ENCODE peak calls at places on chromosomes 3 and 15, in eight cellular contexts. V is DND-41, A is heart left ventricle, S is mammary epithelial cell, P is endothelial cell of umbilical vein, J is AG04450, D is suprapubic skin, K is adrenal gland. R is an unnamed sample. For H3K9me3, the result is how much of the 10 kb centered on the place peaks cover.

GRCh38 chr3:186121968-186122367 is 13.1 kb upstream of the ETV5 start:
- DNase-seq in K (no peak), J (no peak), V (no peak), A (no peak), D (no peak), S (peak), P (no peak), R (no peak)

GRCh38 chr15:52005748-52006701 is 13.0 kb upstream of the MAPK6 start:
- DNase-seq in J (no peak), V (no peak), S (peak), K (no peak), D (no peak), A (no peak), P (peak), R (no peak)

GRCh38 chr3:14555835-14556234 is 15.7 kb upstream of the GRIP2 start:
- DNase-seq in J (no peak), D (no peak), S (no peak), A (peak), V (no peak), P (no peak), K (no peak), R (no peak)

GRCh38 chr3:148379763-148380162 is 317.9 kb upstream of the AGTR1 start:
- DNase-seq in V (no peak), P (peak), A (no peak), J (peak), D (no peak), S (peak), K (no peak), R (no peak)

GRCh38 chr3:191944835-191945234 is 483.9 kb downstream of the PYDC2 start:
- DNase-seq in K (no peak), D (no peak), P (no peak), V (no peak), J (no peak), A (no peak), S (no peak), R (no peak)

GRCh38 chr3:106108925-106109324 is 240.1 kb upstream of the CBLB start:
- DNase-seq in V (no peak), D (no peak), P (no peak), J (no peak), K (no peak), S (no peak), A (no peak), R (no peak)

GRCh38 chr3:110685630-110686029 is 386.0 kb upstream of the NECTIN3 start:
- DNase-seq in P (no peak), S (no peak), A (no peak), J (no peak), K (no peak), V (no peak), D (no peak), R (no peak)

GRCh38 chr15:49843725-49844124 is 222.9 kb downstream of the DTWD1 start:
- DNase-seq in S (no peak), A (no peak), D (no peak), J (no peak), V (no peak), K (no peak), P (no peak), R (no peak)

GRCh38 chr3:64462203-64463120 is 225.3 kb downstream of the ADAMTS9 start:
- DNase-seq in D (no peak), A (no peak), P (no peak), S (no peak), V (no peak), J (peak), K (no peak), R (no peak)

GRCh38 chr3:16866447-16867025 is 18.2 kb upstream of the PLCL2 start:
- DNase-seq in A (no peak), J (no peak), D (no peak), P (no peak), K (peak), V (peak), S (no peak), R (no peak)

GRCh38 chr3:7793786-7794185 is 707.8 kb upstream of the LMCD1 start:
- DNase-seq in A (no peak), J (no peak), P (no peak), V (no peak), S (no peak), K (no peak), D (no peak), R (no peak)

GRCh38 chr15:29935296-29936020 is 113.2 kb upstream of the TJP1 start:
- DNase-seq in P (no peak), A (no peak), K (no peak), S (no peak), V (no peak), J (no peak), D (no peak), R (no peak)

GRCh38 chr3:165839296-165840076 is 2.3 kb upstream of the BCHE start:
- DNase-seq in J (no peak), K (no peak), V (peak), A (no peak), P (no peak), D (no peak), S (no peak), R (no peak)

GRCh38 chr15:78790027-78790426 is 21.2 kb downstream of the ADAMTS7 start:
- DNase-seq in D (no peak), P (no peak), V (no peak), A (no peak), J (no peak), K (no peak), S (no peak), R (no peak)

GRCh38 chr3:24763421-24763820 is 268.8 kb upstream of the THRB start:
- DNase-seq in A (no peak), J (no peak), P (no peak), S (no peak), K (no peak), V (no peak), D (no peak), R (no peak)

GRCh38 chr3:74426571-74426970 is 187.9 kb downstream of the CNTN3 start:
- DNase-seq in K (no peak), P (no peak), A (no peak), D (no peak), J (no peak), S (peak), V (no peak), R (no peak)

GRCh38 chr3:125161607-125162219 is 50.8 kb downstream of the SLC12A8 start:
- DNase-seq in P (no peak), A (peak), S (no peak), K (no peak), D (no peak), V (no peak), J (no peak), R (no peak)

GRCh38 chr3:146594843-146595482 is 10.2 kb downstream of the PLSCR5 start:
- DNase-seq in P (peak), A (no peak), S (no peak), D (no peak), K (no peak), J (no peak), V (no peak), R (no peak)

GRCh38 chr3:24460974-24461373 is 33.7 kb downstream of the THRB start:
- DNase-seq in A (no peak), P (no peak), V (no peak), S (no peak), K (peak), D (no peak), J (no peak), R (no peak)

GRCh38 chr3:32432711-32433530 is 41.3 kb downstream of the CMTM7 start:
- DNase-seq in V (peak), P (no peak), A (no peak), K (peak), S (no peak), D (no peak), J (no peak), R (peak)

GRCh38 chr15:39472661-39473657 is 107.9 kb upstream of the THBS1 start:
- DNase-seq in P (no peak), K (peak), V (no peak), J (peak), S (no peak), D (peak), A (peak), R (no peak)

GRCh38 chr15:38796589-38796988 is 232.0 kb upstream of the RASGRP1 start:
- DNase-seq in A (no peak), D (no peak), V (no peak), P (no peak), K (no peak), J (no peak), S (no peak), R (no peak)

GRCh38 chr15:37015476-37015875 is 84.9 kb downstream of the MEIS2 start:
- DNase-seq in P (no peak), S (no peak), J (no peak), K (no peak), V (no peak), D (no peak), A (no peak), R (no peak)

GRCh38 chr3:100880072-100880471 is 113.1 kb downstream of the ABI3BP start:
- DNase-seq in J (no peak), K (no peak), S (no peak), V (no peak), P (no peak), D (no peak), A (peak), R (no peak)

GRCh38 chr3:168053115-168053514 is 42.6 kb downstream of the GOLIM4 start:
- DNase-seq in J (no peak), D (no peak), S (no peak), A (no peak), V (no peak), P (no peak), K (no peak), R (no peak)

GRCh38 chr3:150511096-150511670 is 35.1 kb downstream of the SERP1 start:
- DNase-seq in D (no peak), J (no peak), P (no peak), K (no peak), S (no peak), A (no peak), V (no peak), R (no peak)

DNA sequence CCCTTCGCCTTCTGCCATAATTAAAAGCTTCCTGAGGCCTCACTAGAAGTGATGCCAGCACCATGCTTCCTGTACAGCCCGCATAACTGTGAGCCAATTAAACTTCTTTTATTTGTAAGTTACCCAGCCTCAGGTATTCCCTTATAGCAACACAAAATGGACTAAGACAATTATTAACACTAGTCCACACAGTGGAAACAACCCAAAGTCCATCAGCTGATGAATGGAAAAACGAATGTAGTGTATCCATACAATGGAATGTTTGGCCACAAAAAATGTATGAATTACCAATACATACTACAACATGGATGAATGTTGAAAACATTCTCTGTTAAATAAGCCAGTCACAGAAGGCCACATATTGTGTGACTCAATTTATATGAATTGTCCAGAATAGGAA is 22.5 kb upstream of the CTXND1 start:
- DNase-seq in A (no peak), V (no peak), K (no peak), J (no peak), D (no peak), S (no peak), P (no peak), R (no peak)
- H3K27ac ChIP-seq in A (no peak), V (no peak), K (no peak), J (no peak), D (no peak), S (no peak), P (no peak), R (no peak)

GRCh38 chr3:463793-464192 is 267.2 kb downstream of the CHL1 start:
- DNase-seq in S (no peak), A (no peak), J (no peak), D (no peak), V (no peak), K (no peak), P (no peak), R (no peak)
- H3K9me3 ChIP-seq in S (under half), A (under half), J (under half), D (under half), V (under half), K (under half), P (under half), R (under half)

GRCh38 chr3:52240059-52240885 is 1.3 kb upstream of the TWF2 start:
- DNase-seq in V (peak), D (no peak), A (no peak), J (peak), P (no peak), K (peak), S (peak), R (no peak)
- H3K4me3 ChIP-seq in V (peak), D (peak), A (no peak), J (peak), P (no peak), K (no peak), S (peak), R (peak)

DNA sequence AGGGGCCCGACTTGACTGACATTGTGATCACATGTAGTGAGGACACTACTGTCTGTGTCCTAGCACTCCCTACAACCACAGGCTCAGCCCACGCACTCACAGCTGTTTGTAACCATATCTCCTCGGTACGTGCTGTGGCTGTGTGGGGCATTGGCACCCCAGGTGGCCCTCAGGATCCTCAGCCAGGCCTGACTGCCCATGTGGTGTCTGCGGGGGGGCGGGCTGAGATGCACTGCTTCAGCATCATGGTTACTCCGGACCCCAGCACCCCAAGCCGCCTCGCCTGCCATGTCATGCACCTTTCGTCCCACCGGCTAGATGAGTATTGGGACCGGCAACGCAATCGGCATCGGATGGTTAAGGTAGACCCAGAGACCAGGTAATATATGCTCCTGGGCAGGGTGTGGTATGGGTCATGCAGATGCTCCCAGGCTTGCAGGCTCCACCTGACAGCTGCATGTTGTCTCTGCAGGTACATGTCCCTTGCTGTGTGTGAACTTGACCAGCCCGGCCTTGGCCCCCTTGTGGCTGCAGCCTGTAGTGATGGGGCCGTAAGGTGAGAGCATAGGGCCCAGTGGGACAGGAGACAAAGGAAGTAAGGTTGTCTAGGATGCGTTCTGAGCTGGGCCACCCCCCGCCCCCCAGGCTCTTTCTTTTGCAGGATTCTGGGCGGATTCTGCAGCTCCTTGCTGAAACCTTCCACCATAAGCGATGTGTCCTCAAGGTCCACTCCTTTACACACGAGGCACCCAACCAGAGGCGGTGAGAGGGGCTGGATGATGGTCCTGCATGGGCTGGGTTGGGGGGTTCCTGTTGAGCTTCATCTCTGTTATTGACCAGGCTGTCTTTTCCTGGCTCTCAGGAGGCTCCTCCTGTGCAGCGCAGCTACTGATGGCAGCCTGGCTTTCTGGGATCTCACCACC is 4.4 kb downstream of the DALRD3 start:
- DNase-seq in S (peak), A (no peak), V (no peak), J (no peak), P (peak), K (no peak), D (no peak), R (no peak)
- H3K27ac ChIP-seq in S (no peak), A (no peak), V (no peak), J (no peak), P (no peak), K (no peak), D (no peak), R (no peak)

DNA sequence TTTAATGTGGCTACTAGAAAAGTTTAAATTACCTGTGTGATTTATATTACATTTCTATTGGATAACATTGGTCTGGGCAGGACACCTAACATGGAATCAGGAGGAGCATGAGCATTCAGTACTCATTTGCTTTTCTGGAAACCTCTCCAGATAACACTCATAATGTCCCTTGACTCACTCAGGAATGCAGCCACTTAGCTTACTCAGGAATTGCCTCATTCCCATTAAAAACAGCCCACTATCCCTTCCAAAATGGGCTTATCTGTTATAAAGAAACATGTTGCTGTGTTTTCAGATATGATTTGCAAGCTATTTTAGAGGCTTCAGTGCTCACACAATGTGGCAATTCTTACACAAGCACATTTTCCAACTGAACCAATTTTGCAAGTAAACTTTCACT is 17.1 kb downstream of the GBE1 start:
- DNase-seq in S (peak), K (no peak), D (no peak), A (peak), V (no peak), P (peak), J (peak), R (no peak)
- H3K9me3 ChIP-seq in S (under half), K (under half), D (under half), A (under half), V (under half), P (under half), J (under half), R (under half)

GRCh38 chr15:101240364-101240763 is 11.5 kb downstream of the CHSY1 start:
- DNase-seq in J (no peak), S (no peak), V (no peak), K (no peak), P (no peak), A (no peak), D (no peak), R (no peak)

GRCh38 chr15:101243420-101243819 is 8.4 kb downstream of the CHSY1 start:
- DNase-seq in A (no peak), D (no peak), S (no peak), J (no peak), V (no peak), P (no peak), K (no peak), R (no peak)

GRCh38 chr15:101244039-101244781 is 7.6 kb downstream of the CHSY1 start:
- DNase-seq in V (peak), S (no peak), P (no peak), A (no peak), K (no peak), D (no peak), J (no peak), R (no peak)

GRCh38 chr15:101242999-101243336 is 8.9 kb downstream of the CHSY1 start:
- DNase-seq in A (peak), J (no peak), S (no peak), K (no peak), P (peak), D (no peak), V (no peak), R (no peak)

DNA sequence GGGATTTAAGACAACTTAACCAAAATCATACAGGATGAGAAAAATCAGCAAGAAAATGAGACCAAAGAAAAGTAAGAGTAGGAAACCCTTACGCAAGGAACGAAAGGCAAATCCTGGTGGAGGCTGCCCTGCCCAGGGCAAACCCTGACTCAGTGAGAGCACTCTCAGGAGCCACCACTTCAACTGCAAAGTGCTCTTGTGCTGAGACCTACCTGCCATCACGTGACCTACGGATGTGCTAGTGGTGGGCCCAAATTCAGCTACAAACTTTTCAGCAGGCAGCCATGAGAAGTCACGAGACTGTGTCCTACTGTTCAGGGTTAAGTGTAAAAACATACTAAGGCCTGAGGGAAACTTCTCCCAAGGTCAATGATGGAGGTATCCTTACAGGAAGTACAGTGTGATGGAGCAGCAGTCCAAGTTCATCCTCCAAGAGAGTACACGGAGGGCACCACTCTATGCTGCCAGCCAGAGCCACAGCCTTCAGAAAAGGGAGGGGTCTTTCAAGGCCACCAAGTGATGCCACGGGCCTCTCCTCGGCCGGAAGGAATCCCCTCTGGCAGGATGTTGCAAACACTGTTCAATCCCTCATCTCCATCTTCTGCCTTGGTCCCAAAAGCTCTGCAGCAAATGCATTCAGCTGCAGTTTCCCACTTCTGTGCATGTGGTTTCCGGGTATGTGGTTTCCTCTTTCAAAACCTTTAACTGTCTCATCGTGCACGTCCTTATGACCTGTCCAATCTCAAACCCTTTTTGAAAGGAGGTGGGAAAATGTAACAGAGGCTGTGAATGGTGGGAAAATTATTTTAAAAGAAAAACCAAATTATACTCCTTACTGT is 9.5 kb downstream of the CHSY1 start:
- DNase-seq in S (peak), P (no peak), A (peak), D (no peak), V (peak), K (no peak), J (no peak), R (peak)
- H3K4me3 ChIP-seq in S (no peak), P (no peak), A (no peak), D (no peak), V (peak), K (no peak), J (no peak), R (peak)

GRCh38 chr3:54093849-54094248 is 28.5 kb upstream of the CACNA2D3 start:
- DNase-seq in S (peak), J (no peak), D (no peak), V (no peak), K (no peak), P (no peak), A (no peak), R (no peak)
- H3K27ac ChIP-seq in S (no peak), J (no peak), D (no peak), V (no peak), K (no peak), P (no peak), A (no peak), R (no peak)

GRCh38 chr15:55786341-55786740 is 43.4 kb upstream of the PRTG start:
- DNase-seq in P (no peak), J (no peak), S (no peak), A (no peak), V (no peak), D (no peak), K (no peak), R (no peak)

GRCh38 chr15:55795031-55795430 is 52.1 kb upstream of the PRTG start:
- DNase-seq in D (no peak), P (peak), J (no peak), V (no peak), S (no peak), K (no peak), A (no peak), R (no peak)

GRCh38 chr15:55796321-55796965 is 53.5 kb upstream of the PRTG start:
- DNase-seq in V (no peak), K (no peak), P (no peak), S (peak), J (no peak), A (no peak), D (no peak), R (no peak)

GRCh38 chr15:55789066-55789660 is 46.2 kb upstream of the PRTG start:
- DNase-seq in K (peak), A (no peak), P (no peak), S (no peak), V (peak), D (no peak), J (no peak), R (peak)

GRCh38 chr15:55791576-55792400 is 48.8 kb upstream of the PRTG start:
- DNase-seq in J (no peak), D (no peak), A (no peak), S (peak), K (no peak), V (no peak), P (peak), R (no peak)
- H3K9me3 ChIP-seq in J (under half), D (under half), A (under half), S (under half), K (under half), V (under half), P (under half), R (under half)